ENCODE peak calls at places on chromosomes 16 and 17, in nine cellular contexts. One of them, this sample, is unnamed.

GRCh38 chr17:38418693-38419507 is 9.4 kb upstream of the ARHGAP23 start:
- DNase-seq in non-pigmented ciliary epithelial cell: no peak
- DNase-seq in AG08396: peak; percentile 38
- DNase-seq in HT1080: no peak
- DNase-seq in NB4: no peak
- DNase-seq in foreskin melanocyte: no peak
- DNase-seq in lower leg skin: no peak
- DNase-seq in amniotic epithelial cell: no peak
- DNase-seq in left ventricle myocardium inferior: no peak
- DNase-seq in this sample: no peak

GRCh38 chr17:50918071-50918932 is 52.1 kb upstream of the TOB1 start:
- DNase-seq in non-pigmented ciliary epithelial cell: no peak
- DNase-seq in AG08396: no peak
- DNase-seq in HT1080: no peak
- DNase-seq in NB4: peak; percentile 54
- DNase-seq in foreskin melanocyte: no peak
- DNase-seq in lower leg skin: no peak
- DNase-seq in amniotic epithelial cell: no peak
- DNase-seq in left ventricle myocardium inferior: no peak
- DNase-seq in this sample: no peak

GRCh38 chr16:70258065-70258464 is 6.3 kb upstream of the EXOSC6 start:
- DNase-seq in non-pigmented ciliary epithelial cell: no peak
- DNase-seq in AG08396: no peak
- DNase-seq in HT1080: no peak
- DNase-seq in NB4: no peak
- DNase-seq in foreskin melanocyte: no peak
- DNase-seq in lower leg skin: peak; percentile 68
- DNase-seq in amniotic epithelial cell: no peak
- DNase-seq in left ventricle myocardium inferior: no peak
- DNase-seq in this sample: no peak

GRCh38 chr17:36593651-36594316 is 2.1 kb downstream of the DHRS11 start:
- DNase-seq in non-pigmented ciliary epithelial cell: no peak
- DNase-seq in AG08396: no peak
- DNase-seq in HT1080: no peak
- DNase-seq in NB4: no peak
- DNase-seq in foreskin melanocyte: no peak
- DNase-seq in lower leg skin: peak; percentile 68
- DNase-seq in amniotic epithelial cell: no peak
- DNase-seq in left ventricle myocardium inferior: no peak
- DNase-seq in this sample: no peak

GRCh38 chr16:89171216-89172170 is at the start of gene CDH15:
- DNase-seq in non-pigmented ciliary epithelial cell: peak; percentile 34
- DNase-seq in AG08396: peak; percentile 98
- DNase-seq in HT1080: peak; percentile 70
- DNase-seq in NB4: peak; percentile 87
- DNase-seq in foreskin melanocyte: no peak
- DNase-seq in lower leg skin: peak; percentile 96
- DNase-seq in amniotic epithelial cell: peak; percentile 78
- DNase-seq in left ventricle myocardium inferior: peak; percentile 87
- DNase-seq in this sample: no peak

GRCh38 chr17:50364715-50365114 is 8.3 kb downstream of the MRPL27 start:
- DNase-seq in non-pigmented ciliary epithelial cell: peak; percentile 28
- DNase-seq in AG08396: peak; percentile 68
- DNase-seq in HT1080: peak; percentile 49
- DNase-seq in NB4: no peak
- DNase-seq in foreskin melanocyte: no peak
- DNase-seq in lower leg skin: no peak
- DNase-seq in amniotic epithelial cell: peak; percentile 69
- DNase-seq in left ventricle myocardium inferior: no peak
- DNase-seq in this sample: no peak

GRCh38 chr16:21101631-21102420 is 48.8 kb downstream of the DNAH3 start:
- DNase-seq in non-pigmented ciliary epithelial cell: no peak
- DNase-seq in AG08396: peak; percentile 29
- DNase-seq in HT1080: peak; percentile 8
- DNase-seq in NB4: peak; percentile 42
- DNase-seq in foreskin melanocyte: no peak
- DNase-seq in lower leg skin: peak; percentile 63
- DNase-seq in amniotic epithelial cell: peak; percentile 33
- DNase-seq in left ventricle myocardium inferior: peak; percentile 21
- DNase-seq in this sample: no peak

GRCh38 chr16:73713817-73714495 is 582.7 kb upstream of the PSMD7 start:
- DNase-seq in non-pigmented ciliary epithelial cell: no peak
- DNase-seq in AG08396: peak; percentile 8
- DNase-seq in HT1080: peak; percentile 30
- DNase-seq in NB4: peak; percentile 43
- DNase-seq in foreskin melanocyte: no peak
- DNase-seq in lower leg skin: no peak
- DNase-seq in amniotic epithelial cell: no peak
- DNase-seq in left ventricle myocardium inferior: no peak
- DNase-seq in this sample: no peak

GRCh38 chr17:45307290-45308015 is 9.4 kb downstream of the MAP3K14 start:
- DNase-seq in non-pigmented ciliary epithelial cell: peak; percentile 57
- DNase-seq in AG08396: peak; percentile 63
- DNase-seq in HT1080: peak; percentile 80
- DNase-seq in NB4: peak; percentile 77
- DNase-seq in foreskin melanocyte: no peak
- DNase-seq in lower leg skin: no peak
- DNase-seq in amniotic epithelial cell: peak; percentile 95
- DNase-seq in left ventricle myocardium inferior: no peak
- DNase-seq in this sample: no peak

GRCh38 chr17:35129154-35129972 is 7.9 kb downstream of the FNDC8 start:
- DNase-seq in non-pigmented ciliary epithelial cell: no peak
- DNase-seq in AG08396: peak; percentile 62
- DNase-seq in HT1080: no peak
- DNase-seq in NB4: no peak
- DNase-seq in foreskin melanocyte: no peak
- DNase-seq in lower leg skin: no peak
- DNase-seq in amniotic epithelial cell: peak; percentile 13
- DNase-seq in left ventricle myocardium inferior: no peak
- DNase-seq in this sample: no peak

GRCh38 chr16:30368122-30368791 is 2.0 kb downstream of the TBC1D10B start:
- DNase-seq in non-pigmented ciliary epithelial cell: no peak
- DNase-seq in AG08396: peak; percentile 64
- DNase-seq in HT1080: peak; percentile 68
- DNase-seq in NB4: peak; percentile 84
- DNase-seq in foreskin melanocyte: no peak
- DNase-seq in lower leg skin: no peak
- DNase-seq in amniotic epithelial cell: peak; percentile 72
- DNase-seq in left ventricle myocardium inferior: no peak
- DNase-seq in this sample: no peak

GRCh38 chr17:38415250-38416194 is 12.7 kb upstream of the ARHGAP23 start:
- DNase-seq in non-pigmented ciliary epithelial cell: no peak
- DNase-seq in AG08396: peak; percentile 72
- DNase-seq in HT1080: peak; percentile 47
- DNase-seq in NB4: peak; percentile 97
- DNase-seq in foreskin melanocyte: no peak
- DNase-seq in lower leg skin: no peak
- DNase-seq in amniotic epithelial cell: peak; percentile 53
- DNase-seq in left ventricle myocardium inferior: no peak
- DNase-seq in this sample: no peak

GRCh38 chr16:3187798-3188674 is at the start of gene OR1F1:
- DNase-seq in non-pigmented ciliary epithelial cell: no peak
- DNase-seq in AG08396: no peak
- DNase-seq in HT1080: peak; percentile 91
- DNase-seq in NB4: peak; percentile 73
- DNase-seq in foreskin melanocyte: peak; percentile 51
- DNase-seq in lower leg skin: no peak
- DNase-seq in amniotic epithelial cell: peak; percentile 62
- DNase-seq in left ventricle myocardium inferior: no peak
- DNase-seq in this sample: no peak

GRCh38 chr17:40611840-40612509 is 35.6 kb downstream of the SMARCE1 start:
- DNase-seq in non-pigmented ciliary epithelial cell: no peak
- DNase-seq in AG08396: no peak
- DNase-seq in HT1080: no peak
- DNase-seq in NB4: no peak
- DNase-seq in foreskin melanocyte: no peak
- DNase-seq in lower leg skin: no peak
- DNase-seq in amniotic epithelial cell: peak; percentile 21
- DNase-seq in left ventricle myocardium inferior: no peak
- DNase-seq in this sample: no peak

GRCh38 chr17:59851431-59852375 is 41.0 kb downstream of the TUBD1 start:
- DNase-seq in non-pigmented ciliary epithelial cell: peak; percentile 80
- DNase-seq in AG08396: peak; percentile 48
- DNase-seq in HT1080: no peak
- DNase-seq in NB4: no peak
- DNase-seq in foreskin melanocyte: no peak
- DNase-seq in lower leg skin: peak; percentile 95
- DNase-seq in amniotic epithelial cell: peak; percentile 100
- DNase-seq in left ventricle myocardium inferior: no peak
- DNase-seq in this sample: peak; percentile 93

This sample was measured in vagina.